ENCODE peak calls at places on chromosome 7, in four cellular contexts. One of them, this sample, is unnamed.

GRCh38 chr7:50595538-50596102 is 30.4 kb upstream of the DDC start:
- DNase-seq in CD8-positive, alpha-beta memory T cell: no peak
- DNase-seq in stomach: no peak
- DNase-seq in kidney: no peak
- DNase-seq in this sample: no peak

GRCh38 chr7:33719059-33719581 is 186.2 kb upstream of the BMPER start:
- DNase-seq in CD8-positive, alpha-beta memory T cell: no peak
- DNase-seq in kidney: peak
- DNase-seq in stomach: no peak
- DNase-seq in this sample: no peak

GRCh38 chr7:132428247-132428919 is 147.9 kb downstream of the PLXNA4 start:
- DNase-seq in kidney: peak
- DNase-seq in stomach: no peak
- DNase-seq in CD8-positive, alpha-beta memory T cell: no peak
- DNase-seq in this sample: no peak

GRCh38 chr7:155222046-155222445 is 75.6 kb upstream of the INSIG1 start:
- DNase-seq in kidney: no peak
- DNase-seq in stomach: no peak
- DNase-seq in CD8-positive, alpha-beta memory T cell: no peak
- DNase-seq in this sample: no peak

GRCh38 chr7:27890205-27890849 is 150.4 kb downstream of the TAX1BP1 start:
- DNase-seq in stomach: no peak
- DNase-seq in kidney: no peak
- DNase-seq in CD8-positive, alpha-beta memory T cell: no peak
- DNase-seq in this sample: no peak

GRCh38 chr7:88927-89921 is 103.1 kb upstream of the FAM20C start:
- DNase-seq in CD8-positive, alpha-beta memory T cell: no peak
- DNase-seq in kidney: peak
- DNase-seq in stomach: peak
- DNase-seq in this sample: peak

GRCh38 chr7:24778543-24779282 is 21.4 kb upstream of the GSDME start:
- DNase-seq in kidney: no peak
- DNase-seq in stomach: no peak
- DNase-seq in CD8-positive, alpha-beta memory T cell: no peak
- DNase-seq in this sample: no peak

GRCh38 chr7:135490783-135491182 is 19.1 kb downstream of the CNOT4 start:
- DNase-seq in kidney: no peak
- DNase-seq in CD8-positive, alpha-beta memory T cell: no peak
- DNase-seq in stomach: peak
- DNase-seq in this sample: no peak

GRCh38 chr7:23474098-23474828 is 4.0 kb upstream of the IGF2BP3 start:
- DNase-seq in stomach: peak
- DNase-seq in CD8-positive, alpha-beta memory T cell: no peak
- DNase-seq in kidney: peak
- DNase-seq in this sample: peak

GRCh38 chr7:124635416-124635815 is 130.2 kb downstream of the GPR37 start:
- DNase-seq in stomach: no peak
- DNase-seq in CD8-positive, alpha-beta memory T cell: no peak
- DNase-seq in kidney: no peak
- DNase-seq in this sample: no peak

GRCh38 chr7:54839538-54840213 is 80.7 kb upstream of the SEC61G start:
- DNase-seq in CD8-positive, alpha-beta memory T cell: no peak
- DNase-seq in stomach: peak
- DNase-seq in kidney: peak
- DNase-seq in this sample: peak

GRCh38 chr7:17646181-17646956 is 293.9 kb downstream of the SNX13 start:
- DNase-seq in kidney: no peak
- DNase-seq in stomach: no peak
- DNase-seq in CD8-positive, alpha-beta memory T cell: no peak
- DNase-seq in this sample: no peak

GRCh38 chr7:36192050-36192824 is 39.2 kb downstream of the EEPD1 start:
- DNase-seq in CD8-positive, alpha-beta memory T cell: no peak
- DNase-seq in kidney: no peak
- DNase-seq in stomach: no peak
- DNase-seq in this sample: no peak

GRCh38 chr7:135761751-135762488 is 13.3 kb upstream of the FAM180A start:
- DNase-seq in stomach: no peak
- DNase-seq in kidney: no peak
- DNase-seq in CD8-positive, alpha-beta memory T cell: no peak
- DNase-seq in this sample: no peak

GRCh38 chr7:116150588-116150987 is 59.8 kb upstream of the TES start:
- DNase-seq in CD8-positive, alpha-beta memory T cell: no peak
- DNase-seq in kidney: no peak
- DNase-seq in stomach: no peak
- DNase-seq in this sample: no peak

GRCh38 chr7:15199482-15199881 is 296.9 kb upstream of the DGKB start:
- DNase-seq in stomach: no peak
- DNase-seq in CD8-positive, alpha-beta memory T cell: no peak
- DNase-seq in kidney: no peak
- DNase-seq in this sample: no peak

GRCh38 chr7:16791895-16792294 is 12.9 kb downstream of the AGR2 start:
- DNase-seq in CD8-positive, alpha-beta memory T cell: no peak
- DNase-seq in stomach: no peak
- DNase-seq in kidney: no peak
- DNase-seq in this sample: no peak

GRCh38 chr7:132464740-132465139 is 111.5 kb downstream of the PLXNA4 start:
- DNase-seq in CD8-positive, alpha-beta memory T cell: no peak
- DNase-seq in stomach: no peak
- DNase-seq in kidney: no peak
- DNase-seq in this sample: no peak

GRCh38 chr7:55130554-55131198 is 111.9 kb downstream of the EGFR start:
- DNase-seq in stomach: no peak
- DNase-seq in kidney: peak
- DNase-seq in CD8-positive, alpha-beta memory T cell: no peak
- DNase-seq in this sample: no peak

GRCh38 chr7:20350518-20350951 is 19.8 kb downstream of the ITGB8 start:
- DNase-seq in kidney: no peak
- DNase-seq in CD8-positive, alpha-beta memory T cell: no peak
- DNase-seq in stomach: no peak
- DNase-seq in this sample: no peak

GRCh38 chr7:80721880-80722595 is 83.6 kb downstream of the CD36 start:
- DNase-seq in CD8-positive, alpha-beta memory T cell: no peak
- DNase-seq in kidney: no peak
- DNase-seq in stomach: no peak
- DNase-seq in this sample: no peak

GRCh38 chr7:52696183-52696582 is 339.2 kb upstream of the POM121L12 start:
- DNase-seq in CD8-positive, alpha-beta memory T cell: no peak
- DNase-seq in kidney: no peak
- DNase-seq in stomach: no peak
- DNase-seq in this sample: no peak

GRCh38 chr7:116180302-116180701 is 30.0 kb upstream of the TES start:
- DNase-seq in CD8-positive, alpha-beta memory T cell: no peak
- DNase-seq in kidney: no peak
- DNase-seq in stomach: no peak
- DNase-seq in this sample: no peak

GRCh38 chr7:55140221-55140980 is 121.6 kb downstream of the EGFR start:
- DNase-seq in stomach: no peak
- DNase-seq in CD8-positive, alpha-beta memory T cell: no peak
- DNase-seq in kidney: no peak
- DNase-seq in this sample: no peak

GRCh38 chr7:122248472-122248871 is 56.1 kb downstream of the FEZF1 start:
- DNase-seq in stomach: no peak
- DNase-seq in kidney: no peak
- DNase-seq in CD8-positive, alpha-beta memory T cell: no peak
- DNase-seq in this sample: no peak

GRCh38 chr7:101172854-101173751 is 7.0 kb downstream of the NAT16 start:
- DNase-seq in kidney: peak
- DNase-seq in CD8-positive, alpha-beta memory T cell: no peak
- DNase-seq in stomach: peak
- DNase-seq in this sample: no peak

GRCh38 chr7:139772115-139772514 is 5.7 kb downstream of the HIPK2 start:
- DNase-seq in CD8-positive, alpha-beta memory T cell: no peak
- DNase-seq in stomach: peak
- DNase-seq in kidney: no peak
- DNase-seq in this sample: no peak

GRCh38 chr7:22663319-22663718 is 63.7 kb upstream of the IL6 start:
- DNase-seq in stomach: no peak
- DNase-seq in CD8-positive, alpha-beta memory T cell: no peak
- DNase-seq in kidney: no peak
- DNase-seq in this sample: no peak

GRCh38 chr7:158783595-158783994 is 45.7 kb downstream of the ESYT2 start:
- DNase-seq in CD8-positive, alpha-beta memory T cell: no peak
- DNase-seq in stomach: no peak
- DNase-seq in kidney: no peak
- DNase-seq in this sample: no peak

GRCh38 chr7:105003275-105003674 is 10.7 kb upstream of the KMT2E start:
- DNase-seq in kidney: no peak
- DNase-seq in stomach: no peak
- DNase-seq in CD8-positive, alpha-beta memory T cell: no peak
- DNase-seq in this sample: no peak

GRCh38 chr7:110548372-110548771 is 542.6 kb upstream of the LRRN3 start:
- DNase-seq in CD8-positive, alpha-beta memory T cell: no peak
- DNase-seq in kidney: no peak
- DNase-seq in stomach: no peak
- DNase-seq in this sample: no peak

GRCh38 chr7:151404216-151405011 is 5.4 kb downstream of the WDR86 start:
- DNase-seq in kidney: peak
- DNase-seq in stomach: no peak
- DNase-seq in CD8-positive, alpha-beta memory T cell: peak
- DNase-seq in this sample: no peak

GRCh38 chr7:148941598-148942280 is 57.6 kb upstream of the EZH2 start:
- DNase-seq in kidney: peak
- DNase-seq in CD8-positive, alpha-beta memory T cell: peak
- DNase-seq in stomach: peak
- DNase-seq in this sample: peak
- H3K27ac ChIP-seq in kidney: peak
- H3K27ac ChIP-seq in CD8-positive, alpha-beta memory T cell: peak
- H3K27ac ChIP-seq in stomach: peak
- H3K27ac ChIP-seq in this sample: peak

GRCh38 chr7:93310346-93310745 is 78.2 kb downstream of the VPS50 start:
- DNase-seq in kidney: no peak
- DNase-seq in CD8-positive, alpha-beta memory T cell: no peak
- DNase-seq in stomach: no peak
- DNase-seq in this sample: no peak

GRCh38 chr7:93307943-93308342 is 75.8 kb downstream of the VPS50 start:
- DNase-seq in stomach: no peak
- DNase-seq in CD8-positive, alpha-beta memory T cell: no peak
- DNase-seq in kidney: no peak
- DNase-seq in this sample: no peak

GRCh38 chr7:93301736-93302135 is 69.6 kb downstream of the VPS50 start:
- DNase-seq in CD8-positive, alpha-beta memory T cell: no peak
- DNase-seq in stomach: no peak
- DNase-seq in kidney: no peak
- DNase-seq in this sample: no peak

DNA sequence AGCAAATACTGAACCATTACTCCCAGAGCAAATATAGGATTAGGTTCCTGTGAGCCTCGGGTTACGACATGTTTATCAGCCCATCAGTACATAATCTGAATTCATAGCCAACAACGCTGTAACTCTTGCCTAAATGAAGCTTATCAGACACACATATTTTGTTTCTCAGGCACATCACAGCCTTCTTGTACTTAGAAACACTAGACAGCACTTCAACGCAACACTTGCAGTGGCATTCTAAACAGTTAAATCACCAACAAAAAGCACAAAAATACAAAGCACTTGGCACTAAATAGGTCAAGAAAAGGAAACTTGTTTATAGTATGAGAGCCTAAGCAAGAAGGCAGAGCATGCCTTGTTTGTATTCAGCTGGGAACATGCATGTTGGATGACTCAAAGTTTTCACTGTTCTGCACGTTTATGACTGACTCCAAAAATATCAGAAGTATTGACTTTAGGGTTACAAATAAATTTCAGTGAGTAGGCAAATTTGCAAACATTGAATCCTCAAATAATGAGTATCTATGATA is 75.0 kb downstream of the VPS50 start:
- DNase-seq in stomach: no peak
- DNase-seq in CD8-positive, alpha-beta memory T cell: no peak
- DNase-seq in kidney: no peak
- DNase-seq in this sample: no peak
- H3K27ac ChIP-seq in stomach: no peak
- H3K27ac ChIP-seq in CD8-positive, alpha-beta memory T cell: no peak
- H3K27ac ChIP-seq in kidney: no peak
- H3K27ac ChIP-seq in this sample: peak

GRCh38 chr7:128791121-128791967 is 424 bp upstream of the CCDC136 start:
- DNase-seq in stomach: peak
- DNase-seq in kidney: peak
- DNase-seq in CD8-positive, alpha-beta memory T cell: peak
- DNase-seq in this sample: no peak

GRCh38 chr7:128791968-128792319 is at the start of gene CCDC136:
- DNase-seq in kidney: no peak
- DNase-seq in stomach: no peak
- DNase-seq in CD8-positive, alpha-beta memory T cell: no peak
- DNase-seq in this sample: no peak

GRCh38 chr7:128788446-128789412 is 3.0 kb upstream of the CCDC136 start:
- DNase-seq in CD8-positive, alpha-beta memory T cell: no peak
- DNase-seq in kidney: no peak
- DNase-seq in stomach: no peak
- DNase-seq in this sample: no peak

GRCh38 chr7:128792471-128793183 is 859 bp downstream of the CCDC136 start:
- DNase-seq in CD8-positive, alpha-beta memory T cell: no peak
- DNase-seq in stomach: no peak
- DNase-seq in kidney: no peak
- DNase-seq in this sample: no peak

DNA sequence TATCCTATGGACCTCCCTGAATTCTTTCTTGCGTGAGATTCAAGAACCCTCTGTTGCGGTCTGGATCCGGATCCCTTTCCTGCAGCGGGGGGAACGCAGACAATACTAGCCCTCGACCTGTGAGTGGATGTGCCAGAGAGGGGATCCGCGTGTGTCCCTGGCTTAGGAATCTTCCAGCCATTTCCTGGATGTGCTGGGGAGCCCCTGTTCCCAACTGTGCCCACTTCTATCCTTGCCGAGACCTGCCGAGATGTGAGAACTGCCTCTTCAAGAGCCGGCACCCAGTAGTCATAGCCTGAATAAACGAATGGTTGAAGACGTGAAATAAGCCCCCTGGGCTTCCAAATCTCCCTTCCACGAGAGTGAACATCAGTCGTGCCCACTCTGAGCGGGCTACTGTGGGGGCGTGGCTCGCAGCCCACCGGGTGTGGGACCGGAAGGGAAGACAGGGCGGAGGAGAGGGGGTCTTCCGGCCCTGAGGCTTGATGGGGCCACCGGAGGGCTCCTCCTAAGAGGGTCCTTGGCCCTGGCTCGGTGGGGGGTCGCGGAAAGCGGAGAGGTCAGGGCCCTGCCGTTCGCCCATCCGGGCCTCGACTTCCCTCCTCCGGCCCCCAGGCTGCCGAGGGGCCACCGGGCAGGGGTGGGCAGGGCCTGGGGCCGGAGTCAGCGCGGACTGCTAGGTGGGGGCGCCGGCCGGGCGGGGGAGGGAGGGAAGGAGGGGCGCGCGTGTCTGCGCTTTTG is 1.3 kb upstream of the CCDC136 start:
- DNase-seq in CD8-positive, alpha-beta memory T cell: peak
- DNase-seq in stomach: no peak
- DNase-seq in kidney: peak
- DNase-seq in this sample: no peak
- H3K27ac ChIP-seq in CD8-positive, alpha-beta memory T cell: peak
- H3K27ac ChIP-seq in stomach: peak
- H3K27ac ChIP-seq in kidney: no peak
- H3K27ac ChIP-seq in this sample: no peak

GRCh38 chr7:2309889-2310331 is 4.3 kb downstream of the SNX8 start:
- DNase-seq in stomach: no peak
- DNase-seq in CD8-positive, alpha-beta memory T cell: no peak
- DNase-seq in kidney: peak
- DNase-seq in this sample: peak
- H3K27ac ChIP-seq in stomach: no peak
- H3K27ac ChIP-seq in CD8-positive, alpha-beta memory T cell: no peak
- H3K27ac ChIP-seq in kidney: no peak
- H3K27ac ChIP-seq in this sample: peak

This sample was measured in RWPE2.